ENCODE peak calls at places on chromosomes 2 and 18, in five cellular contexts. One of them, this sample, is unnamed.

GRCh38 chr2:175926272-175926671 is 75.8 kb downstream of the LNPK start:
- DNase-seq in lung microvascular endothelial cell: no peak
- DNase-seq in NCI-H345: no peak
- DNase-seq in A549: no peak
- DNase-seq in HuH-7.5: no peak
- DNase-seq in this sample: no peak

GRCh38 chr2:157082950-157083349 is 174.6 kb upstream of the GALNT5 start:
- DNase-seq in lung microvascular endothelial cell: no peak
- DNase-seq in NCI-H345: no peak
- DNase-seq in A549: no peak
- DNase-seq in HuH-7.5: no peak
- DNase-seq in this sample: no peak

GRCh38 chr2:143632751-143633374 is 503.6 kb downstream of the ARHGAP15 start:
- DNase-seq in lung microvascular endothelial cell: no peak
- DNase-seq in NCI-H345: peak
- DNase-seq in A549: no peak
- DNase-seq in HuH-7.5: no peak
- DNase-seq in this sample: no peak

GRCh38 chr2:67057123-67057522 is 340.0 kb upstream of the ETAA1 start:
- DNase-seq in lung microvascular endothelial cell: no peak
- DNase-seq in NCI-H345: no peak
- DNase-seq in A549: no peak
- DNase-seq in HuH-7.5: no peak
- DNase-seq in this sample: no peak

GRCh38 chr2:79622508-79622907 is 109.7 kb downstream of the CTNNA2 start:
- DNase-seq in lung microvascular endothelial cell: no peak
- DNase-seq in NCI-H345: no peak
- DNase-seq in A549: no peak
- DNase-seq in HuH-7.5: no peak
- DNase-seq in this sample: no peak

GRCh38 chr18:56789004-56789888 is 138.1 kb downstream of the WDR7 start:
- DNase-seq in lung microvascular endothelial cell: peak
- DNase-seq in NCI-H345: no peak
- DNase-seq in A549: peak
- DNase-seq in HuH-7.5: no peak
- DNase-seq in this sample: peak

GRCh38 chr2:121491566-121491965 is 39.1 kb upstream of the RNU4ATAC start:
- DNase-seq in lung microvascular endothelial cell: no peak
- DNase-seq in NCI-H345: no peak
- DNase-seq in A549: no peak
- DNase-seq in HuH-7.5: no peak
- DNase-seq in this sample: peak

GRCh38 chr2:200306969-200307811 is 697 bp downstream of the SPATS2L start:
- DNase-seq in lung microvascular endothelial cell: peak
- DNase-seq in NCI-H345: peak
- DNase-seq in A549: peak
- DNase-seq in HuH-7.5: peak
- DNase-seq in this sample: peak

GRCh38 chr2:239927424-239927981 is 97.6 kb downstream of the NDUFA10 start:
- DNase-seq in lung microvascular endothelial cell: peak
- DNase-seq in NCI-H345: no peak
- DNase-seq in A549: peak
- DNase-seq in HuH-7.5: peak
- DNase-seq in this sample: peak

GRCh38 chr2:137654046-137654445 is 310.2 kb upstream of the HNMT start:
- DNase-seq in lung microvascular endothelial cell: no peak
- DNase-seq in NCI-H345: no peak
- DNase-seq in A549: no peak
- DNase-seq in HuH-7.5: no peak
- DNase-seq in this sample: no peak

GRCh38 chr2:133484106-133484505 is 84.2 kb downstream of the NCKAP5 start:
- DNase-seq in lung microvascular endothelial cell: no peak
- DNase-seq in NCI-H345: no peak
- DNase-seq in A549: no peak
- DNase-seq in HuH-7.5: no peak
- DNase-seq in this sample: no peak

GRCh38 chr2:238843476-238843875 is 4.4 kb upstream of the TWIST2 start:
- DNase-seq in lung microvascular endothelial cell: no peak
- DNase-seq in NCI-H345: no peak
- DNase-seq in A549: no peak
- DNase-seq in HuH-7.5: no peak
- DNase-seq in this sample: no peak

GRCh38 chr18:63073481-63073880 is 246.1 kb downstream of the BCL2 start:
- DNase-seq in lung microvascular endothelial cell: no peak
- DNase-seq in NCI-H345: peak
- DNase-seq in A549: no peak
- DNase-seq in HuH-7.5: no peak
- DNase-seq in this sample: no peak

GRCh38 chr18:478679-479078 is 21.8 kb downstream of the COLEC12 start:
- DNase-seq in lung microvascular endothelial cell: peak
- DNase-seq in NCI-H345: no peak
- DNase-seq in A549: no peak
- DNase-seq in HuH-7.5: no peak
- DNase-seq in this sample: no peak

GRCh38 chr2:160494243-160494642 is 636 bp upstream of the RBMS1 start:
- DNase-seq in lung microvascular endothelial cell: peak
- DNase-seq in NCI-H345: peak
- DNase-seq in A549: no peak
- DNase-seq in HuH-7.5: no peak
- DNase-seq in this sample: peak

GRCh38 chr2:177577075-177577474 is 184.5 kb downstream of the AGPS start:
- DNase-seq in lung microvascular endothelial cell: no peak
- DNase-seq in NCI-H345: no peak
- DNase-seq in A549: no peak
- DNase-seq in HuH-7.5: no peak
- DNase-seq in this sample: no peak

GRCh38 chr18:29644276-29644675 is 1398.3 kb downstream of the DSC3 start:
- DNase-seq in lung microvascular endothelial cell: no peak
- DNase-seq in NCI-H345: no peak
- DNase-seq in A549: no peak
- DNase-seq in HuH-7.5: no peak
- DNase-seq in this sample: peak

This sample was measured in dermis blood vessel endothelial cell.